ENCODE peak calls at places on chromosomes 12 and 14, in four cellular contexts. Q is H1, O is GM12878, C is HepG2. N is an unnamed sample.

GRCh38 chr14:90905531-90905930 is 89.3 kb upstream of the TTC7B start:
- DNase-seq in Q (no peak), O (peak; percentile 31), C (no peak), N (no peak)

GRCh38 chr14:32576088-32576795 is 247.1 kb downstream of the AKAP6 start:
- DNase-seq in Q (no peak), O (no peak), C (peak; percentile 73), N (peak; percentile 23)

GRCh38 chr14:48622980-48623379 is 947.6 kb upstream of the MDGA2 start:
- DNase-seq in Q (no peak), O (no peak), C (no peak), N (no peak)

GRCh38 chr12:125272252-125272980 is 207.2 kb downstream of the AACS start:
- DNase-seq in Q (no peak), O (no peak), C (no peak), N (no peak)

GRCh38 chr14:81829447-81829846 is 295.8 kb upstream of the SEL1L start:
- DNase-seq in Q (no peak), O (no peak), C (no peak), N (no peak)

GRCh38 chr14:104980601-104981531 is 2.7 kb upstream of the AHNAK2 start:
- DNase-seq in Q (no peak), O (no peak), C (no peak), N (no peak)

GRCh38 chr12:52210186-52210924 is 18.5 kb upstream of the KRT80 start:
- DNase-seq in Q (no peak), O (no peak), C (no peak), N (no peak)

GRCh38 chr14:48792376-48793024 is 793.7 kb downstream of the RPS29 start:
- DNase-seq in Q (no peak), O (no peak), C (peak; percentile 22), N (peak; percentile 22)

GRCh38 chr14:72247896-72248295 is 315.7 kb downstream of the RGS6 start:
- DNase-seq in Q (no peak), O (no peak), C (no peak), N (no peak)

GRCh38 chr12:86719381-86719780 is 463.2 kb upstream of the MGAT4C start:
- DNase-seq in Q (no peak), O (no peak), C (no peak), N (no peak)

GRCh38 chr14:42163136-42163535 is 556.5 kb downstream of the LRFN5 start:
- DNase-seq in Q (no peak), O (no peak), C (no peak), N (no peak)

GRCh38 chr14:68693926-68694325 is 98.9 kb downstream of the ZFP36L1 start:
- DNase-seq in Q (no peak), O (no peak), C (no peak), N (no peak)

GRCh38 chr14:32134448-32135070 is 57.5 kb downstream of the ARHGAP5 start:
- DNase-seq in Q (no peak), O (no peak), C (no peak), N (no peak)

GRCh38 chr12:176321-177181 is 37.4 kb downstream of the SLC6A12 start:
- DNase-seq in Q (no peak), O (no peak), C (peak; percentile 61), N (no peak)

GRCh38 chr14:58077621-58078020 is 74.4 kb downstream of the ARMH4 start:
- DNase-seq in Q (no peak), O (no peak), C (no peak), N (no peak)

GRCh38 chr14:105294142-105294597 is 6.6 kb downstream of the BRF1 start:
- DNase-seq in Q (no peak), O (no peak), C (no peak), N (no peak)

GRCh38 chr12:113899844-113900471 is 66.2 kb downstream of the RBM19 start:
- DNase-seq in Q (no peak), O (no peak), C (no peak), N (no peak)

GRCh38 chr12:6292606-6293005 is 17.9 kb upstream of the PLEKHG6 start:
- DNase-seq in Q (no peak), O (no peak), C (peak; percentile 43), N (no peak)

GRCh38 chr12:55736780-55737580 is 5.9 kb upstream of the GDF11 start:
- DNase-seq in Q (peak; percentile 93), O (no peak), C (peak; percentile 84), N (peak; percentile 85)

GRCh38 chr14:84482256-84483071 is 1047.5 kb upstream of the FLRT2 start:
- DNase-seq in Q (no peak), O (no peak), C (no peak), N (no peak)

GRCh38 chr12:63916561-63917476 is 72.3 kb downstream of the SRGAP1 start:
- DNase-seq in Q (no peak), O (no peak), C (no peak), N (no peak)

GRCh38 chr12:40222247-40222646 is 2.5 kb upstream of the LRRK2 start:
- DNase-seq in Q (no peak), O (no peak), C (no peak), N (no peak)

GRCh38 chr14:50529288-50530179 is 2.8 kb downstream of the MAP4K5 start:
- DNase-seq in Q (no peak), O (no peak), C (no peak), N (no peak)

GRCh38 chr12:123384318-123384993 is 524 bp downstream of the KMT5A start:
- DNase-seq in Q (peak; percentile 56), O (no peak), C (no peak), N (no peak)

GRCh38 chr12:25839470-25839869 is 119.0 kb upstream of the RASSF8 start:
- DNase-seq in Q (no peak), O (no peak), C (no peak), N (no peak)

GRCh38 chr14:39673141-39674133 is 241.2 kb upstream of the FBXO33 start:
- DNase-seq in Q (no peak), O (no peak), C (no peak), N (peak; percentile 46)

GRCh38 chr12:112716099-112717093 is 75.2 kb upstream of the RPH3A start:
- DNase-seq in Q (peak; percentile 60), O (no peak), C (no peak), N (peak; percentile 27)

GRCh38 chr12:31605531-31605930 is 14.6 kb upstream of the DENND5B start:
- DNase-seq in Q (no peak), O (no peak), C (no peak), N (no peak)

GRCh38 chr14:71651228-71651627 is 281.0 kb upstream of the RGS6 start:
- DNase-seq in Q (no peak), O (no peak), C (no peak), N (no peak)

GRCh38 chr12:106227641-106228319 is 20.0 kb downstream of the CKAP4 start:
- DNase-seq in Q (no peak), O (no peak), C (peak; percentile 47), N (no peak)
- TF ChIP-seq SUZ12 in Q (no peak), O (no peak), C (no peak), N (no peak)

GRCh38 chr14:75511201-75511600 is 11.1 kb upstream of the BATF start:
- DNase-seq in Q (no peak), O (no peak), C (no peak), N (no peak)

GRCh38 chr14:75518625-75519024 is 3.6 kb upstream of the BATF start:
- DNase-seq in Q (peak; percentile 74), O (no peak), C (peak; percentile 41), N (peak; percentile 36)

GRCh38 chr14:75513911-75514672 is 8.2 kb upstream of the BATF start:
- DNase-seq in Q (peak; percentile 46), O (peak; percentile 72), C (no peak), N (no peak)

GRCh38 chr14:75515631-75515999 is 6.7 kb upstream of the BATF start:
- DNase-seq in Q (no peak), O (no peak), C (no peak), N (no peak)

GRCh38 chr14:75514673-75515630 is 7.3 kb upstream of the BATF start:
- DNase-seq in Q (peak; percentile 53), O (peak; percentile 80), C (no peak), N (no peak)
- TF ChIP-seq ZNF274 in Q (no peak), O (no peak), C (no peak), N (no peak)

DNA sequence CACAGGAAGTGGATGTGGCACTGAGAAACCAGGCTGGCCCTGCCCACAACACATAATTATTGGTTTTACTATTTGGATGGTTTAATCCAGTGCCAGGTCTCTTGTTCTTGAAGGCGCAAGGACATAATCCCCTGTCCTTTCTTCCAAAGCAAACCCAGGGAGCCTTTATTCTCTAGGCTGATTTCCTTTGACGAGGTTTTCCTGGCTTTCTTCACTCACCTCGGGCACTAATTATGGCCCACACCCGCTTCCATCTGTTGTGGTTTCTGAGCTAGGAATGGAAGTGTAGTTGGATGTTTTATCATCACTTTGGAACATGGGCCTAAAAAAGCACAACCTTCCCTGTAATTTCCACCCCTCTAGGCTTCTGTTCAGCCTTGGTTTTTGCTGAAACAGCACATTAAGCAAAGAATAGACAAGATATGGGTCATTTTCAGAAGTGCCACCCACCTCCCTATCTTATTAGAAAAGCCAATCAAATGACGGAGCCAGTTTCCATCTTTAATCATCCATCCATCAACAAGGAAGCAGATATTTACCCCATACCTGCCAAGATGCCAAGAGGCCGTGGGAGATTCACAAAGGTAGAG is 73.9 kb downstream of the PPP1R36 start:
- DNase-seq in Q (no peak), O (no peak), C (no peak), N (no peak)
- TF ChIP-seq SUZ12 in Q (no peak), O (no peak), C (no peak), N (no peak)

GRCh38 chr14:103711516-103712431 is 3.5 kb downstream of the XRCC3 start:
- DNase-seq in Q (no peak), O (no peak), C (no peak), N (no peak)
- TF ChIP-seq ZNF274 in Q (no peak), O (no peak), C (no peak), N (no peak)

GRCh38 chr12:117007618-117008017 is 91.6 kb downstream of the TESC start:
- DNase-seq in Q (no peak), O (no peak), C (no peak), N (no peak)
- TF ChIP-seq SUZ12 in Q (no peak), O (no peak), C (no peak), N (no peak)

DNA sequence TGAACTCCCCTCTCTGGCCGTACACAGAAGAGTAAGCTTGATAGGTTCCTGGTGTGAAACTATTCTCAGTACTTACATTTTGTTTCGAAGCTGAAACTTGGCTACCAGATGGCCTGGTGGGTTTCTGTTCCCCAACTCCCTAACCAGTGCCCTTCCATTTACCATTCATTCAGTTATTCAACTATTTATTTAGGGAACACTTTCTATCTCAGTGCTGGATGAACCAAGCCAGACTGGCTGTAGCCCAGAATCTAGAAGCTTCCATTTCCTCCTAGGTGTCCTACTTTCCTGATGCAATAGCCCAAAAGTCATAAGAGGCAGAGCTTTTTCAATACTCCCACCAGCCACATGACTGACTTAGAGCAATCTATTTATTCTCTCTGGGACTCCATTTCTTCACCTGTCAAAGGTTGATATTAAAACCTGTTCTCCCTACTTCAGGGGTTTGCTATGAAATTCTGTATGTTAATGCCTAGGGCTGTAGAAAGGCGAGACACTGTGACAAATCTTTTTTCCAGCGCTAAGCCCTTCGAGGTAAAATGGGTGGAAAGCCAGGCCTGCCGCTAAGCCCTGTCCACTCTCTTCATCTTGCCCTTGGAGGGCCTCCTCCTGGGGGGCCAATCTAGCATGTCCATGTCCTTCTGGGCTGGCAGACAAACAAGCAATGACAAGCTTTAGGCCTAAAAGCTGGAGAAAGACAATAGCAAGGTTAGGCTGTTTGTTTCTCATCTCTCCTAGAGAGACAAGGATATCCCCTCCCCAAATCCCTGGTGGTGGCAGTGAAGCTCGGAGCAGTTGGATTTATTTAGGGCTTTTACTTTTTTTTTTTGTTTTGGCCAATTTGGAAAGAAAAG is 8.2 kb upstream of the IRF2BPL start:
- DNase-seq in Q (no peak), O (peak; percentile 60), C (no peak), N (no peak)
- TF ChIP-seq ZNF274 in Q (no peak), O (no peak), C (no peak), N (no peak)

N was measured in NT2/D1.